ENCODE peak calls at places on chromosomes 7 and 10, in ten cellular contexts. O is astrocyte of the spinal cord; Z is NCI-H460; Y is AG09309; Q is NCI-H1092; C is activated CD8-positive, alpha-beta memory T cell treated with anti-CD3 and anti-CD28 coated beads for 48 hours; R is body of pancreas; N is hepatocyte; M is NCI-H510A treated with DMSO at 0.1 percent for 48 hours; X is A549. L is an unnamed sample.

GRCh38 chr10:76117949-76118348 is 686.5 kb downstream of the LRMDA start:
- DNase-seq in C (no peak), O (peak), X (no peak), N (no peak), R (no peak), Q (no peak), M (no peak), Y (peak), Z (no peak), L (no peak)

GRCh38 chr7:47407821-47408674 is 173.9 kb downstream of the TNS3 start:
- DNase-seq in N (no peak), C (no peak), Y (no peak), R (peak), Z (no peak), Q (no peak), M (no peak), X (no peak), O (no peak), L (no peak)

GRCh38 chr7:93044147-93044810 is 73.5 kb downstream of the SAMD9 start:
- DNase-seq in R (no peak), Z (no peak), X (no peak), Y (peak), O (peak), Q (no peak), N (no peak), C (no peak), M (no peak), L (no peak)

GRCh38 chr10:84328303-84329093 is at the start of gene CCSER2:
- DNase-seq in O (peak), N (peak), X (peak), C (peak), Z (peak), Y (peak), R (peak), M (peak), Q (peak), L (peak)

GRCh38 chr10:106609867-106610266 is 554.6 kb downstream of the SORCS1 start:
- DNase-seq in Z (no peak), M (no peak), O (no peak), N (no peak), Q (no peak), X (no peak), Y (no peak), R (no peak), C (no peak), L (no peak)

GRCh38 chr7:71266912-71267311 is 135.0 kb downstream of the GALNT17 start:
- DNase-seq in O (no peak), M (no peak), Z (no peak), N (no peak), X (no peak), C (no peak), R (no peak), Y (no peak), Q (no peak), L (no peak)

GRCh38 chr10:122515588-122516231 is 44.8 kb upstream of the DMBT1 start:
- DNase-seq in Q (no peak), M (no peak), Y (no peak), R (no peak), O (peak), N (no peak), C (peak), X (no peak), Z (no peak), L (no peak)

GRCh38 chr10:99983280-99983988 is 26.3 kb downstream of the DNMBP start:
- DNase-seq in Y (no peak), M (no peak), Q (no peak), X (no peak), Z (no peak), R (no peak), N (peak), C (no peak), O (peak), L (no peak)

GRCh38 chr7:20514364-20514763 is 101.1 kb upstream of the ABCB5 start:
- DNase-seq in M (peak), C (no peak), Q (peak), R (peak), Z (no peak), O (peak), N (peak), Y (no peak), X (no peak), L (peak)

GRCh38 chr10:116160271-116160670 is 112.7 kb downstream of the GFRA1 start:
- DNase-seq in N (no peak), Z (no peak), Q (no peak), Y (no peak), R (no peak), C (no peak), M (no peak), O (no peak), X (no peak), L (no peak)

GRCh38 chr7:138091073-138091472 is 14.8 kb downstream of the AKR1D1 start:
- DNase-seq in Y (no peak), N (no peak), R (no peak), M (no peak), X (no peak), Z (no peak), O (no peak), C (no peak), Q (no peak), L (no peak)

GRCh38 chr7:150388709-150389531 is 9.8 kb downstream of the ZNF775 start:
- DNase-seq in C (no peak), N (peak), Q (peak), Z (no peak), M (peak), X (no peak), O (peak), Y (no peak), R (peak), L (peak)

GRCh38 chr7:45927724-45928123 is 6.7 kb upstream of the IGFBP3 start:
- DNase-seq in Q (no peak), Z (no peak), R (no peak), M (no peak), Y (no peak), O (no peak), C (no peak), N (no peak), X (no peak), L (no peak)

GRCh38 chr10:100738055-100738827 is 7.1 kb upstream of the PAX2 start:
- DNase-seq in R (no peak), Y (no peak), O (no peak), X (no peak), C (no peak), Q (no peak), N (no peak), M (no peak), Z (no peak), L (no peak)

GRCh38 chr10:63758080-63758479 is 236.9 kb downstream of the REEP3 start:
- DNase-seq in M (no peak), Y (no peak), Q (no peak), R (no peak), X (no peak), Z (no peak), N (no peak), O (peak), C (no peak), L (no peak)

GRCh38 chr10:47094126-47094525 is 182.9 kb downstream of the PTPN20 start:
- DNase-seq in X (no peak), N (no peak), C (no peak), Z (no peak), O (no peak), Y (no peak), M (no peak), Q (no peak), R (no peak), L (no peak)

GRCh38 chr7:123849855-123850254 is 4.9 kb downstream of the HYAL4 start:
- DNase-seq in O (no peak), Z (no peak), Y (no peak), C (no peak), Q (no peak), X (no peak), M (no peak), R (no peak), N (no peak), L (no peak)

GRCh38 chr10:103504181-103504783 is 10.8 kb downstream of the NEURL1 start:
- DNase-seq in C (no peak), M (peak), O (peak), N (peak), Y (peak), Q (no peak), X (peak), Z (no peak), R (peak), L (no peak)

GRCh38 chr7:7554647-7555575 is 11.8 kb upstream of the MIOS start:
- DNase-seq in C (no peak), Y (no peak), Q (peak), Z (no peak), N (no peak), X (no peak), R (no peak), O (no peak), M (peak), L (no peak)

GRCh38 chr10:5614081-5614721 is 52.2 kb downstream of the ASB13 start:
- DNase-seq in N (no peak), Z (no peak), X (no peak), C (no peak), O (peak), Q (no peak), R (no peak), M (no peak), Y (peak), L (no peak)

GRCh38 chr10:114634607-114634974 is 23.5 kb downstream of the ABLIM1 start:
- DNase-seq in R (peak), C (no peak), Z (peak), O (peak), Y (peak), M (no peak), N (peak), Q (no peak), X (peak), L (peak)

GRCh38 chr7:153193144-153193595 is 433.6 kb downstream of the ACTR3B start:
- DNase-seq in C (no peak), X (peak), R (peak), M (no peak), N (peak), O (no peak), Y (no peak), Q (peak), Z (no peak), L (no peak)

GRCh38 chr10:97961979-97962378 is 68.4 kb downstream of the CRTAC1 start:
- DNase-seq in M (peak), N (no peak), R (no peak), Y (no peak), C (no peak), O (no peak), X (no peak), Z (no peak), Q (no peak), L (no peak)

GRCh38 chr10:68787813-68788212 is 39.5 kb upstream of the STOX1 start:
- DNase-seq in M (no peak), Y (no peak), C (no peak), N (no peak), Z (no peak), X (no peak), Q (no peak), R (no peak), O (no peak), L (no peak)

GRCh38 chr10:16904619-16905018 is 87.4 kb upstream of the RSU1 start:
- DNase-seq in X (no peak), Q (no peak), Z (no peak), Y (peak), R (no peak), M (no peak), O (peak), C (no peak), N (no peak), L (no peak)

GRCh38 chr7:13288516-13288915 is 601.1 kb downstream of the ARL4A start:
- DNase-seq in Z (no peak), M (no peak), C (no peak), X (no peak), O (no peak), Y (no peak), R (no peak), Q (no peak), N (no peak), L (no peak)